ENCODE peak calls at places on chromosomes 16 and 17, in eight cellular contexts. N, T, Q, C, B, S, R and K are unnamed samples.

GRCh38 chr16:82011199-82011641 is at the start of gene SDR42E1:
- DNase-seq in N (peak; percentile 88), Q (peak; percentile 38), S (peak; percentile 42), C (no peak), R (no peak), B (no peak), T (peak; percentile 47), K (peak; percentile 87)

GRCh38 chr16:57801856-57802634 is at the start of gene KIFC3:
- DNase-seq in B (peak; percentile 92), T (peak; percentile 94), C (peak; percentile 86), R (peak; percentile 69), Q (peak; percentile 71), N (peak; percentile 93), S (peak; percentile 61), K (peak; percentile 91)

GRCh38 chr16:81181013-81181720 is 57.3 kb upstream of the BCO1 start:
- DNase-seq in S (no peak), Q (no peak), T (peak; percentile 91), N (no peak), B (peak; percentile 94), R (no peak), C (no peak), K (peak; percentile 69)

GRCh38 chr16:4450430-4450829 is 24.0 kb downstream of the NMRAL1 start:
- DNase-seq in C (no peak), T (no peak), N (no peak), S (no peak), B (no peak), R (no peak), Q (no peak), K (no peak)

GRCh38 chr16:1335211-1335971 is 1.9 kb downstream of the BAIAP3 start:
- DNase-seq in R (no peak), B (no peak), N (no peak), S (no peak), C (peak; percentile 43), Q (no peak), T (no peak), K (no peak)

GRCh38 chr17:48544356-48545021 is 420 bp downstream of the HOXB2 start:
- DNase-seq in R (peak; percentile 48), C (no peak), N (no peak), B (peak; percentile 99), S (peak; percentile 32), T (peak; percentile 95), Q (peak; percentile 15), K (peak; percentile 81)

GRCh38 chr17:20203761-20204263 is 194.7 kb downstream of the SPECC1 start:
- DNase-seq in N (no peak), R (no peak), S (no peak), C (no peak), T (no peak), Q (no peak), B (no peak), K (no peak)

GRCh38 chr16:89921699-89922476 is 1.3 kb upstream of the TUBB3 start:
- DNase-seq in Q (no peak), T (peak; percentile 96), B (peak; percentile 93), R (no peak), N (no peak), S (no peak), C (no peak), K (peak; percentile 80)

GRCh38 chr16:16007743-16008111 is 58.3 kb downstream of the ABCC1 start:
- DNase-seq in T (no peak), R (no peak), B (no peak), N (no peak), Q (no peak), C (no peak), S (no peak), K (no peak)

GRCh38 chr17:64732336-64733006 is 70.4 kb upstream of the SMURF2 start:
- DNase-seq in Q (no peak), B (no peak), R (no peak), S (no peak), C (no peak), N (no peak), T (no peak), K (no peak)

GRCh38 chr17:58531661-58532554 is 17.5 kb upstream of the MTMR4 start:
- DNase-seq in S (peak; percentile 63), N (peak; percentile 91), B (peak; percentile 70), T (peak; percentile 72), C (peak; percentile 74), R (peak; percentile 79), Q (peak; percentile 52), K (peak; percentile 79)

GRCh38 chr16:15639061-15639568 is 3.8 kb downstream of the MARF1 start:
- DNase-seq in S (no peak), B (no peak), N (peak; percentile 80), Q (no peak), T (no peak), R (peak; percentile 29), C (no peak), K (no peak)

GRCh38 chr16:11114366-11115164 is 141.4 kb downstream of the SOCS1 start:
- DNase-seq in N (no peak), R (no peak), C (no peak), Q (no peak), T (no peak), B (no peak), S (no peak), K (no peak)

GRCh38 chr16:56610017-56610608 is 1.7 kb downstream of the MT2A start:
- DNase-seq in S (peak; percentile 58), Q (peak; percentile 58), C (no peak), R (peak; percentile 61), T (peak; percentile 70), N (peak; percentile 80), B (peak; percentile 83), K (peak; percentile 82)

GRCh38 chr16:27779719-27780161 is 229.8 kb downstream of the KATNIP start:
- DNase-seq in S (no peak), R (peak; percentile 70), N (peak; percentile 58), T (no peak), B (no peak), C (peak; percentile 56), Q (no peak), K (peak; percentile 77)

GRCh38 chr17:32878211-32878610 is 1.3 kb upstream of the MYO1D start:
- DNase-seq in R (no peak), S (no peak), Q (no peak), N (no peak), B (peak; percentile 72), C (peak; percentile 55), T (peak; percentile 87), K (peak; percentile 83)

GRCh38 chr17:44376124-44376523 is 12.5 kb upstream of the FAM171A2 start:
- DNase-seq in B (peak; percentile 70), R (peak; percentile 20), N (no peak), S (no peak), T (no peak), C (no peak), Q (no peak), K (no peak)

GRCh38 chr16:88703486-88704309 is 2.5 kb downstream of the RNF166 start:
- DNase-seq in C (peak; percentile 66), R (peak; percentile 51), Q (peak; percentile 77), T (peak; percentile 81), S (peak; percentile 68), B (no peak), N (peak; percentile 95), K (peak; percentile 92)

GRCh38 chr16:56307534-56307873 is 116.2 kb downstream of the GNAO1 start:
- DNase-seq in Q (no peak), S (no peak), N (no peak), B (no peak), C (no peak), R (no peak), T (no peak), K (no peak)

GRCh38 chr17:36501963-36502362 is 15.5 kb downstream of the ZNHIT3 start:
- DNase-seq in N (no peak), R (no peak), T (no peak), B (peak; percentile 28), C (no peak), S (no peak), Q (no peak), K (no peak)